ENCODE peak calls at places on chromosomes 7 and 10, in eight cellular contexts. K is heart left ventricle, O is neuronal stem cell, J is colonic mucosa, W is upper lobe of right lung, I is pancreas, C is right atrium auricular region, T is OCI-LY7. X is an unnamed sample.

GRCh38 chr10:126502481-126502880 is 114.2 kb upstream of the ADAM12 start:
- DNase-seq in K (no peak), J (no peak), C (no peak), W (no peak), O (no peak), T (no peak), I (no peak), X (no peak)

GRCh38 chr7:75039709-75040108 is 33.9 kb downstream of the RCC1L start:
- DNase-seq in J (no peak), W (no peak), I (no peak), O (no peak), T (no peak), C (no peak), K (no peak), X (peak)

GRCh38 chr10:100395626-100396025 is 48.6 kb downstream of the SCD start:
- DNase-seq in O (no peak), J (no peak), I (no peak), W (no peak), C (no peak), T (no peak), K (no peak), X (no peak)

GRCh38 chr10:13087986-13088618 is 11.9 kb upstream of the OPTN start:
- DNase-seq in I (no peak), C (no peak), O (no peak), T (no peak), K (no peak), W (no peak), J (no peak), X (no peak)

GRCh38 chr7:18386590-18386989 is 109.0 kb upstream of the HDAC9 start:
- DNase-seq in K (no peak), T (no peak), I (no peak), C (no peak), W (no peak), O (no peak), J (no peak), X (no peak)

GRCh38 chr7:48028937-48029336 is at the start of gene SUN3:
- DNase-seq in K (no peak), O (no peak), C (no peak), I (no peak), J (no peak), W (no peak), T (no peak), X (no peak)

GRCh38 chr7:27364344-27364758 is 121.7 kb downstream of the EVX1 start:
- DNase-seq in T (no peak), O (no peak), K (peak), C (peak), J (peak), I (no peak), W (no peak), X (no peak)

GRCh38 chr10:124025638-124026336 is 67.6 kb downstream of the CHST15 start:
- DNase-seq in O (no peak), T (peak), I (no peak), J (no peak), W (no peak), K (no peak), C (no peak), X (peak)

GRCh38 chr10:133185916-133186315 is 25.9 kb downstream of the KNDC1 start:
- DNase-seq in K (no peak), W (no peak), J (no peak), I (peak), C (no peak), T (no peak), O (no peak), X (no peak)

GRCh38 chr7:84546403-84546802 is 351.8 kb upstream of the SEMA3A start:
- DNase-seq in W (peak), K (no peak), T (no peak), O (no peak), C (no peak), J (no peak), I (no peak), X (no peak)

GRCh38 chr10:111102381-111102973 is 25.6 kb downstream of the ADRA2A start:
- DNase-seq in W (peak), C (no peak), J (no peak), O (no peak), T (no peak), K (no peak), I (peak), X (no peak)

DNA sequence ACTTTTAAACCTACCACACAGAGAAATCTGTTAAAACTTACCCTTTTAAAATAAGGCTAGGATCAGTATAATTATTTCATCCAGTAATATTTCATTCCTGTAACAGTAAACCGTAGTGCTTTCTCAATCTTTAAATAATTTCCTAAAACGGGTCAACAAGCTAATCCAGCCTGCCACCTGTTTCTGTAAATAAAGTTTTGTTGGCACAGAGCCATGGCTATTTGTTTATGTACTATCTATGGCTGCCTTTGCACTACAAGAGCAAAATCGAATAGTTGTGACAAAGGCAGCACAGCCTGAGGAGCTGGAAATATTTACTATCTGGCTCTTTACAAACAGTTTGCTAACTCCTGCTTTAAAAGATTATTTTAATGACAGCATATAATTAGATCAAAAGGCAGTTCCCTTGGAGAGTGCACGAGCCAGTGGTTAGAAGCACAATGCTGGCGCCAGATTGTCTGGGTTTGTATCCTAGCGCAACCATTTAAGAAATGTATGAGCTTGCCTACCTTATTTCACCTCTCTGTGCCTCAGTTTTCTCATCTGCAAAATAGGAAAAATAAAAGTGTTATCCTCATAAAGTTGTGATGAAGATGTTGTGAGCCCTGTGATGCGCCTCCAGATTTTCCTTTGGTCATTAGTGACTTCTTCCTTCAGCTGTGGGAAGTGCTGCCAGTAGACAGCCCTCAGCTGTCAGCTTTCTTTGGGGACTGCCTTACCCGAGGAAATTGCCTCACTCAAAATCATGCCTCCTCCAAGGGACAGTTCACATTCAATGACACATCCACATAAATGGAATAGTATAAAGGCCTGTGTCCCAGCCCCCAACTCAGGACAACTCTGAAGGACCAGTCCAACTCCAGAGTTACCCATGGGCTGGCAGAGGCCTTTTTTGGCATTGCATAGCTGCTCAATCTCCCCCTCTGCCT is 11.8 kb upstream of the MIOS start:
- DNase-seq in J (no peak), C (no peak), O (no peak), I (no peak), K (no peak), T (no peak), W (no peak), X (peak)
- H3K27ac ChIP-seq in J (no peak), C (no peak), O (no peak), I (no peak), K (no peak), T (no peak), W (no peak), X (peak)

GRCh38 chr7:29987821-29988317 is 1.7 kb downstream of the SCRN1 start:
- DNase-seq in I (no peak), T (peak), O (peak), W (no peak), J (no peak), K (no peak), C (no peak), X (no peak)
- H3K27ac ChIP-seq in I (peak), T (peak), O (no peak), W (peak), J (peak), K (peak), C (peak), X (no peak)

DNA sequence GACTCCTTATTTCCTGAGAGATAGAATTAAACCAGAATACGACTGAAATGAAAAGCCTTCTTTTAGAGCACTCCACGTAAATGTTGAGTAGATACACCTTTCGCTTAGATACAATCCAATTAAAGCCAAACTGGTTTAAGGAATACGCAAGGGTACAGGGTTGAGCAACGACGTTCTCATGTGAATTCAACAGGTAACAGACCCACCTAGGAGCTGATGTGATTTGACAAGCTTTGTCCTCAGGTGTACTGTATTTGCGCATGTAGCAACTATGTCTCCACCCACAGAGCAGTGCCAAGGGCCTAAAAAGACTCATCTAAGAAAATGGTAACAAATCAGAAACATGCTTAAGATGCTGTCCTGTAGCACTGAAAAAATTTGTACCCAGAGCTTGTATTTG is 139.6 kb downstream of the GATA3 start:
- DNase-seq in C (no peak), K (no peak), I (no peak), T (no peak), W (no peak), O (no peak), J (no peak), X (no peak)
- H3K27ac ChIP-seq in C (no peak), K (no peak), I (no peak), T (no peak), W (no peak), O (no peak), J (no peak), X (no peak)

DNA sequence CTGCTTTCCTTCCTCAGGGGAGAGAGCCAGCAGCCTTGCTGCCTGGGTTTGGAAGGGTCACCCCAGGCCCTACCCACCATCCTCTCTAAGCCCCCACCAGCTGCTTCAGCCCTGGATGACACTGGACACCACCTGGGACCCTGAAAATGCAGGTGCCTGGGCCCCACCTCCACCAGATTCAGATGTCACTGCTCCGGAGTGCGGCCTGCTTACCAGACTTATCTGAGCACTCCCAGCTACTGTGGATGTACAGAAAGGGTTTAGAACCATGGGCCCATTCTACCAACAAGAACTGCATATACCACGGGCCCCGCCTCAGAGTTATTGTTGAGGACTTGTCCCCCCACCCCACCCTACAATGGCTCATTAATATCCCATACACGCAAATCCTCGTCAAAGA is 172.3 kb downstream of the PTPRN2 start:
- DNase-seq in T (no peak), O (no peak), W (peak), I (no peak), K (no peak), J (no peak), C (no peak), X (no peak)
- H3K27ac ChIP-seq in T (no peak), O (no peak), W (no peak), I (no peak), K (no peak), J (no peak), C (no peak), X (no peak)

GRCh38 chr7:29115130-29115529 is 31.2 kb downstream of the CPVL start:
- DNase-seq in J (no peak), T (no peak), K (no peak), I (no peak), W (no peak), O (no peak), C (no peak), X (no peak)
- H3K27ac ChIP-seq in J (no peak), T (no peak), K (no peak), I (no peak), W (no peak), O (no peak), C (no peak), X (no peak)